ENCODE peak calls at places on chromosomes 1 and 21, in seven cellular contexts. D is Daoy; Z is left ventricle myocardium inferior; G is Panc1; M is activated CD4-positive, alpha-beta T cell treated with anti-CD3 and anti-CD28 coated beads, Interleukin-2, amount 50 U/mL, for 24 hours; E is lower lobe of right lung; A is H54. K is an unnamed sample.

GRCh38 chr1:172532700-172533510 is at the start of gene SUCO:
- DNase-seq in D (peak; percentile 100), Z (peak; percentile 100), G (peak; percentile 95), M (peak; percentile 99), E (peak; percentile 100), A (peak; percentile 85), K (peak; percentile 97)

GRCh38 chr1:97758589-97759057 is 162.2 kb downstream of the DPYD start:
- DNase-seq in D (no peak), Z (no peak), G (no peak), M (no peak), E (no peak), A (no peak), K (no peak)

GRCh38 chr1:27603320-27603961 is 503 bp downstream of the AHDC1 start:
- DNase-seq in D (peak; percentile 56), Z (peak; percentile 49), G (no peak), M (no peak), E (peak; percentile 65), A (no peak), K (no peak)

GRCh38 chr1:202770135-202770534 is 38.1 kb downstream of the KDM5B start:
- DNase-seq in D (no peak), Z (no peak), G (no peak), M (no peak), E (no peak), A (no peak), K (no peak)

GRCh38 chr1:160830321-160831153 is 32.1 kb downstream of the CD244 start:
- DNase-seq in D (peak; percentile 70), Z (no peak), G (peak; percentile 30), M (peak; percentile 61), E (peak; percentile 80), A (peak; percentile 18), K (peak; percentile 66)

GRCh38 chr1:203289982-203290260 is 15.4 kb upstream of the BTG2 start:
- DNase-seq in D (no peak), Z (no peak), G (no peak), M (no peak), E (no peak), A (no peak), K (no peak)

GRCh38 chr1:14961661-14962267 is 191.8 kb upstream of the TMEM51 start:
- DNase-seq in D (no peak), Z (no peak), G (no peak), M (no peak), E (no peak), A (no peak), K (no peak)

GRCh38 chr21:33266784-33267135 is 593 bp downstream of the IL10RB start:
- DNase-seq in D (peak; percentile 14), Z (peak; percentile 20), G (no peak), M (peak; percentile 16), E (no peak), A (peak; percentile 33), K (no peak)

GRCh38 chr1:9717193-9718005 is 65.9 kb downstream of the PIK3CD start:
- DNase-seq in D (no peak), Z (peak; percentile 41), G (no peak), M (no peak), E (peak; percentile 85), A (no peak), K (peak; percentile 95)

GRCh38 chr1:244835276-244836134 is at the start of gene COX20:
- DNase-seq in D (peak; percentile 96), Z (peak; percentile 90), G (peak; percentile 50), M (peak; percentile 86), E (peak; percentile 92), A (peak; percentile 47), K (peak; percentile 90)

GRCh38 chr1:246629976-246630375 is 63.7 kb downstream of the CNST start:
- DNase-seq in D (no peak), Z (no peak), G (no peak), M (no peak), E (no peak), A (no peak), K (no peak)